ENCODE peak calls at places on chromosomes 16 and 17, in nine cellular contexts. K is ovary, N is testis, C is stomach, E is prostate gland, L is breast epithelium, J is heart left ventricle, F is esophagus muscularis mucosa, T is body of pancreas. Y is an unnamed sample. For H3K27me3, the result is how much of the 10 kb centered on the place peaks cover.

GRCh38 chr17:4950757-4951204 is at the start of gene ENO3:
- DNase-seq in F (no peak), J (peak), E (no peak), N (no peak), C (no peak), L (no peak), T (no peak), K (peak), Y (no peak)

GRCh38 chr16:11263737-11264136 is 5.4 kb downstream of the TNP2 start:
- DNase-seq in N (no peak), C (no peak), T (no peak), K (no peak), F (no peak), L (no peak), J (no peak), E (no peak), Y (no peak)

GRCh38 chr16:4288148-4288921 is 15.5 kb upstream of the TFAP4 start:
- DNase-seq in J (peak), C (peak), L (peak), K (peak), E (peak), F (no peak), T (peak), N (peak), Y (no peak)

GRCh38 chr16:84874983-84875382 is 55.2 kb downstream of the CRISPLD2 start:
- DNase-seq in F (no peak), E (no peak), T (no peak), K (no peak), L (no peak), N (no peak), J (no peak), C (no peak), Y (no peak)

GRCh38 chr16:53282975-53283946 is 151.0 kb upstream of the RBL2 start:
- DNase-seq in C (no peak), J (no peak), T (no peak), N (no peak), E (no peak), K (no peak), F (no peak), L (no peak), Y (no peak)

GRCh38 chr17:70084476-70084875 is 9.5 kb downstream of the KCNJ16 start:
- DNase-seq in N (no peak), F (no peak), E (no peak), K (no peak), L (no peak), C (no peak), T (no peak), J (no peak), Y (no peak)

GRCh38 chr17:75326587-75326955 is 37.3 kb upstream of the SLC25A19 start:
- DNase-seq in J (no peak), T (no peak), L (no peak), E (no peak), N (no peak), F (no peak), K (no peak), C (no peak), Y (no peak)

GRCh38 chr17:69058165-69058564 is 2.6 kb downstream of the ABCA9 start:
- DNase-seq in F (no peak), N (no peak), C (no peak), T (no peak), E (no peak), J (no peak), K (no peak), L (no peak), Y (no peak)

GRCh38 chr16:2720063-2720455 is at the start of gene PRSS27:
- DNase-seq in F (no peak), N (no peak), L (peak), E (no peak), J (no peak), C (no peak), T (no peak), K (no peak), Y (no peak)

GRCh38 chr17:65434251-65434650 is 127.2 kb downstream of the AXIN2 start:
- DNase-seq in C (no peak), L (no peak), J (no peak), K (no peak), N (no peak), T (no peak), E (no peak), F (no peak), Y (no peak)

GRCh38 chr17:50114849-50115357 is 15.1 kb downstream of the SAMD14 start:
- DNase-seq in E (no peak), T (peak), F (no peak), N (peak), C (peak), K (no peak), J (no peak), L (no peak), Y (no peak)

GRCh38 chr17:80265205-80266068 is 4.8 kb downstream of the RNF213 start:
- DNase-seq in N (no peak), E (no peak), J (no peak), F (no peak), C (no peak), K (no peak), L (no peak), T (no peak), Y (no peak)

GRCh38 chr16:71916397-71916920 is 21.1 kb downstream of the IST1 start:
- DNase-seq in N (no peak), J (no peak), F (no peak), K (peak), C (no peak), E (no peak), T (no peak), L (no peak), Y (no peak)

GRCh38 chr16:24054649-24055560 is 201.2 kb upstream of the CACNG3 start:
- DNase-seq in T (no peak), K (no peak), N (no peak), J (no peak), E (no peak), L (no peak), F (no peak), C (no peak), Y (no peak)

GRCh38 chr17:72342582-72343527 is 222.0 kb downstream of the SOX9 start:
- DNase-seq in L (peak), F (no peak), N (peak), K (no peak), T (no peak), C (no peak), J (peak), E (no peak), Y (no peak)

GRCh38 chr17:63345598-63345997 is 100.5 kb downstream of the CYB561 start:
- DNase-seq in F (no peak), T (no peak), J (no peak), L (no peak), C (no peak), E (no peak), N (no peak), K (no peak), Y (no peak)

GRCh38 chr17:57305329-57305728 is 49.0 kb downstream of the MSI2 start:
- DNase-seq in F (no peak), K (no peak), C (no peak), J (no peak), E (no peak), L (no peak), N (no peak), T (no peak), Y (no peak)

GRCh38 chr16:31476305-31477219 is 4.6 kb downstream of the TGFB1I1 start:
- DNase-seq in E (peak), T (peak), L (no peak), F (no peak), N (peak), K (no peak), J (peak), C (peak), Y (peak)

GRCh38 chr16:12381662-12382061 is 405.1 kb downstream of the SNX29 start:
- DNase-seq in K (no peak), E (no peak), J (no peak), T (no peak), N (no peak), F (no peak), C (no peak), L (no peak), Y (no peak)

GRCh38 chr16:51152691-51153261 is 1.7 kb upstream of the SALL1 start:
- DNase-seq in E (no peak), K (no peak), F (no peak), J (no peak), L (no peak), N (no peak), T (no peak), C (no peak), Y (no peak)

GRCh38 chr17:2101448-2102257 is 46.8 kb downstream of the HIC1 start:
- DNase-seq in F (no peak), T (peak), L (peak), N (no peak), C (peak), J (peak), E (peak), K (no peak), Y (no peak)

GRCh38 chr17:75020331-75021110 is 8.1 kb downstream of the MRPL58 start:
- DNase-seq in N (no peak), F (no peak), L (no peak), K (no peak), T (no peak), E (peak), C (no peak), J (no peak), Y (no peak)

GRCh38 chr17:8117980-8118768 is at the start of gene ALOXE3:
- DNase-seq in C (peak), N (no peak), J (no peak), K (peak), F (no peak), E (peak), T (peak), L (peak), Y (no peak)

GRCh38 chr16:31404353-31405064 is 11.4 kb downstream of the ITGAD start:
- DNase-seq in K (no peak), J (no peak), T (no peak), L (no peak), N (peak), E (no peak), C (no peak), F (no peak), Y (no peak)

GRCh38 chr16:11389631-11390565 is 44.6 kb downstream of the RMI2 start:
- DNase-seq in F (no peak), C (no peak), E (no peak), J (no peak), T (no peak), K (no peak), L (no peak), N (no peak), Y (no peak)

GRCh38 chr16:49661465-49662187 is 194.3 kb downstream of the ZNF423 start:
- DNase-seq in C (no peak), F (no peak), E (no peak), J (no peak), N (no peak), T (no peak), K (no peak), L (no peak), Y (no peak)

GRCh38 chr16:49658066-49658465 is 197.8 kb downstream of the ZNF423 start:
- DNase-seq in N (no peak), E (no peak), L (no peak), T (no peak), K (no peak), C (no peak), J (no peak), F (no peak), Y (no peak)

GRCh38 chr16:49658491-49658890 is 197.4 kb downstream of the ZNF423 start:
- DNase-seq in L (no peak), J (no peak), N (no peak), T (no peak), K (no peak), C (no peak), E (no peak), F (no peak), Y (no peak)

GRCh38 chr16:49660647-49661046 is 195.3 kb downstream of the ZNF423 start:
- DNase-seq in L (no peak), K (no peak), T (no peak), E (no peak), F (no peak), C (no peak), N (no peak), J (no peak), Y (no peak)

DNA sequence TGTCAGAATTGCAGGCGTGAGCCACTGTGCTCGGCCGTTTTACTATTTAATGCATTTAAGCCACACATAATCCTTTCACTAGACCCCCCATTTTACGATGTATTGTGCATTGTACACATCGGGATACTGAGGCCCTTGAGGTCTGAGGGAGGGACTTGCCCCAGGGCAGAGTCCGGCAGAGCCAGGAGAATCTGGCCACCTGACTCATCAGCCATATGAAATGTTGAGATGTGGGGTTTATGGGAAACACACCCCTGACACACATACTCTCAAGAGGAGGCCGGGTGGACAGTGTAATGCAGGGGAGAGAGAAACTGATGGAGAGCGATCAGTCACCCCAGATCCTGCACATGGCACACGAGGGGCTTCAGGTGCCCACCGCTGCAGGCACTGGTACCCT is 196.6 kb downstream of the ZNF423 start:
- DNase-seq in C (no peak), F (no peak), J (no peak), E (no peak), K (no peak), N (no peak), T (no peak), L (no peak), Y (no peak)
- TF ChIP-seq POLR2A in C (no peak), F (no peak), J (no peak), E (no peak), K (no peak), N (no peak), T (no peak), L (no peak), Y (no peak)

DNA sequence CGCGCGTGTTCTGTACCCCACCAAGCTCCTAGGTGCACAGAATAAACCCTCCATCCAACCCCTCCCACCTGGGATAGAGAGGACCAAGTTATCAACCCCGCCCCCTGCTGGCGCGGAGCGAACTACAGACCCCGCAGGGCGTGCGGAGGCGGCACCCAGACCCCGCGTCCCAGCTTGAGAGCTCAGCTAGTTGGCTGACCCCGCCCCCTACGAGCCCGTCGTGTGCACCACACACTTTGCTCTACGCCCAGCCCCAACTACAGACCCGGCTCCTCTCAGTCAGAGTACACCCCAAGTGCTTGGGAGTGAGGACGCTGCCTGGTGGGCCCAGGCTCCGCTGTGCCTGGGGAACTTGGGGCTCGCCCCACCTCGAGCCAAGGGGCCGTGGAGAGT is 1.5 kb downstream of the GRIN2A start:
- DNase-seq in F (no peak), T (peak), L (no peak), K (peak), E (no peak), N (peak), C (no peak), J (no peak), Y (no peak)
- H3K27me3 ChIP-seq in F (under half), T (under half), L (under half), K (under half), E (under half), N (under half), C (half or more), J (half or more), Y (under half)

GRCh38 chr16:55710466-55710865 is 54.7 kb downstream of the SLC6A2 start:
- DNase-seq in N (no peak), F (no peak), E (no peak), T (no peak), C (no peak), K (no peak), J (no peak), L (no peak), Y (no peak)

GRCh38 chr16:55717326-55717725 is 61.5 kb downstream of the SLC6A2 start:
- DNase-seq in C (no peak), L (no peak), F (no peak), K (no peak), J (no peak), N (no peak), T (no peak), E (no peak), Y (no peak)

GRCh38 chr16:55711959-55712876 is 56.4 kb downstream of the SLC6A2 start:
- DNase-seq in L (no peak), K (peak), N (peak), T (peak), C (peak), F (no peak), E (peak), J (peak), Y (no peak)

GRCh38 chr16:55709801-55710200 is 54.0 kb downstream of the SLC6A2 start:
- DNase-seq in J (no peak), F (no peak), E (no peak), L (no peak), T (no peak), K (no peak), C (no peak), N (no peak), Y (no peak)

GRCh38 chr16:55713103-55713502 is 57.3 kb downstream of the SLC6A2 start:
- DNase-seq in T (no peak), J (no peak), N (no peak), F (no peak), L (no peak), K (no peak), C (no peak), E (no peak), Y (no peak)
- TF ChIP-seq POLR2A in T (no peak), J (no peak), N (no peak), F (no peak), L (no peak), K (no peak), C (no peak), E (no peak), Y (no peak)

GRCh38 chr16:88686439-88687253 is at the start of gene SNAI3:
- DNase-seq in K (peak), J (peak), N (peak), L (peak), T (peak), E (peak), F (no peak), C (peak), Y (no peak)

GRCh38 chr16:88686062-88686438 is 257 bp downstream of the SNAI3 start:
- DNase-seq in L (no peak), F (no peak), T (peak), C (peak), N (no peak), K (no peak), J (no peak), E (no peak), Y (no peak)

GRCh38 chr16:88687676-88688012 is 1.3 kb upstream of the SNAI3 start:
- DNase-seq in K (no peak), C (no peak), E (no peak), J (no peak), L (no peak), T (no peak), F (no peak), N (no peak), Y (no peak)

GRCh38 chr16:88687254-88687576 is 908 bp upstream of the SNAI3 start:
- DNase-seq in E (no peak), N (no peak), J (no peak), C (no peak), T (no peak), K (no peak), F (no peak), L (no peak), Y (no peak)

GRCh38 chr16:88688013-88688778 is 1.9 kb upstream of the SNAI3 start:
- DNase-seq in C (peak), N (no peak), E (no peak), J (no peak), K (no peak), F (no peak), L (no peak), T (peak), Y (no peak)
- H3K27me3 ChIP-seq in C (half or more), N (under half), E (under half), J (half or more), K (under half), F (half or more), L (under half), T (under half), Y (under half)

DNA sequence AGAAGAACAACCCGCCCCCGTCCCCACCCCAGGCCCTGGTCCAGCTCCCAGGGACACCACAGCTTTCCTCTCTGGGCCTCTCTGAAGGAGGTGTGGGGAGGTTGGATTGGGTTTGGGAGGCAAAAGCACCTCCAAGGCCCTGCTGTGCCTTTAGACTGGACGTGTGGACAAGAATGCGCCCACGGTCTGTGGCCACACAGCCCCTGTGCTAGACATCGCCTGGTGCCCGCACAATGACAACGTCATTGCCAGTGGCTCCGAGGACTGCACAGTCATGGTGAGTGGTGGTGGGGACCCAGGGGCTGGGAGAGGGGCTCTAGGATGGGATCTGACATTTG is 3.0 kb downstream of the CORO1A start:
- DNase-seq in K (no peak), F (no peak), L (no peak), N (no peak), T (no peak), E (no peak), J (no peak), C (no peak), Y (no peak)
- TF ChIP-seq POLR2A in K (no peak), F (no peak), L (no peak), N (no peak), T (no peak), E (no peak), J (no peak), C (no peak), Y (no peak)

DNA sequence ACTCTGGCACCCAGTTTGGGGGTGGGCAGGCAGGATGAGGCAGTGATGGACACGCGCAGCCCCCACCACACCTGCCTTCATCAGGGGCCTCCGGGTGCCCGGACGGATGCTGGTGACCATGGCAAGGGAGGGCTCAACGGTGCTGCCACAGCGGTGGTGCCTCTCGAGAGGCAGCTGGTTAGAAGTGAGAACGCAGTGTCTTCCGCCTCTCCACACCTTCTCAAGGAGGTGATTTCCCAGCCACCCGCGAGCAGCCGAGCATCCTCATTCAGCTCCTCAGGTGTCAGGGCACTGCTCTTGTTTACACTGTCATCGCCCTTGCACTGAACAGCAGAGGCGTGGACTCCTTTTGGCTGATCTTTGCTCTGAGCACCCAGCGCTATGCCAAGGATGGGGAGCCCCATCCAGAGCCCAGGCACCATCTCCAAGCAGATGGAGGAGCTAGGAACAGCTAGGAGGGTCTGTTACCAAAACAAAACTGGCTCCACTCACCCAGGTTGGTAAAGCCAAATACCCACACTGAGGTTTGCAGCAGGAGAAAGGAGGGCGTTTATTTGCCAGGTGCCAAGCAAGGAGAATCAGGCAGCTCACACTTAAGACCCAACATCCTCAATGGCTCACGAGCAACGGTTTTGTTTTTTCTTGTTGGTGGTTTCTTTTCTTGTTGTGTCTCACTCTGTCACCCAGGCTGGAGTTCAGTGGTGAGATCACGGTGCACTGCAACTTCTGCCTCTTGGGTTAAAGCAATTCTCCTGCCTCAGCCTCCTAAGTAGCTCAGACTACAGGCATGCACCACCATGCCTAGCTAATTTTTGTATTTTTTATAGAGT is 174.3 kb upstream of the TNRC6C start:
- DNase-seq in T (no peak), C (no peak), L (no peak), N (no peak), E (no peak), J (no peak), K (no peak), F (no peak), Y (no peak)
- H3K27me3 ChIP-seq in T (under half), C (under half), L (under half), N (under half), E (under half), J (under half), K (under half), F (under half), Y (under half)

Y was measured in esophagus squamous epithelium.